ENCODE peak calls at places on chromosome 21, in seven cellular contexts. One of them, this sample, is unnamed.

GRCh38 chr21:38820471-38821239 is 14.9 kb downstream of the ETS2 start:
- DNase-seq in CD8-positive, alpha-beta T cell: no peak
- DNase-seq in GM19239: no peak
- DNase-seq in activated CD4-positive, alpha-beta T cell treated with anti-CD3 and anti-CD28 coated beads for 48 hours: no peak
- DNase-seq in ELF-1: no peak
- DNase-seq in lower leg skin: no peak
- DNase-seq in NCI-H2029: peak; percentile 64
- DNase-seq in this sample: peak; percentile 76

GRCh38 chr21:30345014-30345413 is 3.4 kb downstream of the KRTAP23-1 start:
- DNase-seq in CD8-positive, alpha-beta T cell: no peak
- DNase-seq in GM19239: no peak
- DNase-seq in lower leg skin: no peak
- DNase-seq in activated CD4-positive, alpha-beta T cell treated with anti-CD3 and anti-CD28 coated beads for 48 hours: no peak
- DNase-seq in ELF-1: no peak
- DNase-seq in NCI-H2029: no peak
- DNase-seq in this sample: no peak

GRCh38 chr21:38631171-38631570 is 132.9 kb upstream of the ERG start:
- DNase-seq in NCI-H2029: no peak
- DNase-seq in ELF-1: no peak
- DNase-seq in CD8-positive, alpha-beta T cell: no peak
- DNase-seq in lower leg skin: no peak
- DNase-seq in GM19239: no peak
- DNase-seq in activated CD4-positive, alpha-beta T cell treated with anti-CD3 and anti-CD28 coated beads for 48 hours: no peak
- DNase-seq in this sample: no peak

GRCh38 chr21:44847261-44848056 is 26.0 kb downstream of the PTTG1IP start:
- DNase-seq in GM19239: no peak
- DNase-seq in NCI-H2029: no peak
- DNase-seq in lower leg skin: no peak
- DNase-seq in ELF-1: no peak
- DNase-seq in activated CD4-positive, alpha-beta T cell treated with anti-CD3 and anti-CD28 coated beads for 48 hours: no peak
- DNase-seq in CD8-positive, alpha-beta T cell: no peak
- DNase-seq in this sample: no peak

GRCh38 chr21:31520506-31521163 is 138.9 kb upstream of the SOD1 start:
- DNase-seq in CD8-positive, alpha-beta T cell: no peak
- DNase-seq in GM19239: no peak
- DNase-seq in ELF-1: no peak
- DNase-seq in NCI-H2029: peak; percentile 29
- DNase-seq in activated CD4-positive, alpha-beta T cell treated with anti-CD3 and anti-CD28 coated beads for 48 hours: no peak
- DNase-seq in lower leg skin: no peak
- DNase-seq in this sample: no peak

GRCh38 chr21:26815197-26815596 is 30.0 kb downstream of the ADAMTS1 start:
- DNase-seq in ELF-1: no peak
- DNase-seq in GM19239: no peak
- DNase-seq in lower leg skin: no peak
- DNase-seq in CD8-positive, alpha-beta T cell: no peak
- DNase-seq in activated CD4-positive, alpha-beta T cell treated with anti-CD3 and anti-CD28 coated beads for 48 hours: no peak
- DNase-seq in NCI-H2029: no peak
- DNase-seq in this sample: no peak

GRCh38 chr21:9737871-9738520 is 783.4 kb upstream of the TPTE start:
- DNase-seq in ELF-1: no peak
- DNase-seq in CD8-positive, alpha-beta T cell: no peak
- DNase-seq in lower leg skin: no peak
- DNase-seq in activated CD4-positive, alpha-beta T cell treated with anti-CD3 and anti-CD28 coated beads for 48 hours: no peak
- DNase-seq in GM19239: no peak
- DNase-seq in NCI-H2029: no peak
- DNase-seq in this sample: no peak

GRCh38 chr21:45255381-45256020 is 32.2 kb downstream of the POFUT2 start:
- DNase-seq in GM19239: no peak
- DNase-seq in activated CD4-positive, alpha-beta T cell treated with anti-CD3 and anti-CD28 coated beads for 48 hours: no peak
- DNase-seq in CD8-positive, alpha-beta T cell: no peak
- DNase-seq in lower leg skin: no peak
- DNase-seq in NCI-H2029: peak; percentile 86
- DNase-seq in ELF-1: no peak
- DNase-seq in this sample: no peak

GRCh38 chr21:35593000-35593502 is 467.3 kb downstream of the SETD4 start:
- DNase-seq in ELF-1: no peak
- DNase-seq in GM19239: no peak
- DNase-seq in CD8-positive, alpha-beta T cell: no peak
- DNase-seq in NCI-H2029: no peak
- DNase-seq in lower leg skin: no peak
- DNase-seq in activated CD4-positive, alpha-beta T cell treated with anti-CD3 and anti-CD28 coated beads for 48 hours: no peak
- DNase-seq in this sample: no peak